ENCODE peak calls at places on chromosomes 2 and 18, in nine cellular contexts. T is HFF-Myc; E is HTR-8/SVneo; I is stimulated activated CD4-positive, alpha-beta T cell treated with anti-CD3 and anti-CD28 coated beads, Interleukin-2, amount 100 ng/mL, for 24 hours; O is NCI-H460; G is EL; B is activated effector memory CD4-positive, alpha-beta T cell treated with anti-CD3 and anti-CD28 coated beads, Interleukin-2, amount 50 U/mL, for 16 hours; X is naive thymus-derived CD8-positive, alpha-beta T cell; C is DMS79. H is an unnamed sample.

GRCh38 chr2:150449856-150450255 is 37.6 kb downstream of the RND3 start:
- DNase-seq in B (no peak), X (no peak), I (no peak), G (no peak), E (no peak), T (no peak), O (no peak), C (no peak), H (no peak)

GRCh38 chr2:95203911-95204310 is 3.4 kb upstream of the ZNF892 start:
- DNase-seq in I (no peak), X (no peak), G (no peak), O (no peak), E (no peak), B (no peak), T (no peak), C (no peak), H (no peak)

GRCh38 chr18:48533340-48534093 is 5.3 kb upstream of the CTIF start:
- DNase-seq in X (no peak), B (no peak), G (no peak), I (no peak), E (no peak), O (no peak), T (no peak), C (no peak), H (no peak)

GRCh38 chr2:239275871-239276812 is 124.7 kb downstream of the HDAC4 start:
- DNase-seq in X (no peak), C (no peak), O (peak; percentile 78), G (peak; percentile 89), B (no peak), T (peak; percentile 66), E (no peak), I (no peak), H (no peak)

GRCh38 chr2:214180686-214181085 is 230.2 kb upstream of the VWC2L start:
- DNase-seq in B (no peak), I (no peak), X (no peak), G (no peak), E (no peak), C (no peak), O (no peak), T (no peak), H (no peak)

GRCh38 chr2:194223173-194223670 is 1433.8 kb upstream of the SLC39A10 start:
- DNase-seq in C (no peak), X (no peak), B (no peak), O (no peak), E (no peak), T (no peak), G (no peak), I (no peak), H (no peak)

GRCh38 chr2:176261136-176261535 is 8.1 kb upstream of the MTX2 start:
- DNase-seq in G (no peak), B (no peak), I (no peak), E (no peak), T (no peak), C (no peak), X (no peak), O (no peak), H (no peak)

GRCh38 chr2:239553376-239554000 is 152.7 kb upstream of the HDAC4 start:
- DNase-seq in O (no peak), E (no peak), T (no peak), G (no peak), I (no peak), X (no peak), B (peak; percentile 57), C (no peak), H (no peak)

GRCh38 chr2:127193948-127194267 is 26.2 kb downstream of the CYP27C1 start:
- DNase-seq in X (no peak), T (no peak), G (no peak), B (no peak), I (no peak), E (no peak), O (no peak), C (no peak), H (no peak)

GRCh38 chr2:74391209-74391579 is 11.1 kb upstream of the DCTN1 start:
- DNase-seq in T (no peak), G (peak; percentile 48), O (no peak), E (peak; percentile 42), C (no peak), B (no peak), I (no peak), X (no peak), H (peak; percentile 7)

GRCh38 chr2:177740718-177741117 is 331.9 kb downstream of the PDE11A start:
- DNase-seq in C (no peak), B (no peak), T (peak; percentile 45), X (no peak), I (no peak), G (no peak), O (no peak), E (no peak), H (no peak)

GRCh38 chr2:197309369-197310231 is 980 bp downstream of the ANKRD44 start:
- DNase-seq in T (no peak), C (peak; percentile 24), B (peak; percentile 80), E (no peak), X (no peak), G (peak; percentile 9), O (no peak), I (peak; percentile 44), H (no peak)

GRCh38 chr2:170156592-170156991 is 21.4 kb upstream of the MYO3B start:
- DNase-seq in T (no peak), G (no peak), X (no peak), I (no peak), C (no peak), O (no peak), E (no peak), B (no peak), H (no peak)

GRCh38 chr2:136137982-136138381 is 20.0 kb upstream of the CXCR4 start:
- DNase-seq in O (no peak), B (no peak), I (no peak), X (no peak), C (no peak), G (no peak), T (no peak), E (no peak), H (peak; percentile 56)

GRCh38 chr2:128360711-128361110 is 42.0 kb upstream of the HS6ST1 start:
- DNase-seq in I (no peak), O (no peak), C (no peak), X (no peak), G (no peak), B (peak; percentile 9), E (no peak), T (no peak), H (no peak)

GRCh38 chr2:106953236-106953635 is 67.3 kb upstream of the ST6GAL2 start:
- DNase-seq in B (no peak), T (no peak), I (no peak), C (no peak), G (peak; percentile 60), O (no peak), E (no peak), X (no peak), H (no peak)

GRCh38 chr2:196275646-196276352 is 104.4 kb upstream of the STK17B start:
- DNase-seq in B (no peak), G (peak; percentile 62), I (no peak), E (no peak), T (no peak), C (no peak), X (no peak), O (no peak), H (peak; percentile 34)

GRCh38 chr2:240068193-240068592 is 14.9 kb upstream of the OR6B3 start:
- DNase-seq in T (no peak), X (no peak), B (no peak), O (no peak), I (no peak), G (no peak), C (no peak), E (no peak), H (no peak)

GRCh38 chr2:205411558-205411957 is 270.7 kb upstream of the NRP2 start:
- DNase-seq in X (no peak), I (no peak), G (no peak), O (no peak), C (peak; percentile 87), B (no peak), T (no peak), E (no peak), H (no peak)

GRCh38 chr18:37182340-37183135 is 353.6 kb downstream of the KIAA1328 start:
- DNase-seq in O (no peak), E (no peak), T (no peak), G (no peak), C (no peak), B (no peak), I (no peak), X (no peak), H (no peak)

GRCh38 chr2:124985210-124985760 is 960.2 kb downstream of the CNTNAP5 start:
- DNase-seq in I (no peak), E (no peak), X (no peak), B (no peak), G (peak; percentile 0), O (no peak), T (no peak), C (no peak), H (no peak)

GRCh38 chr2:168272225-168272624 is 24.8 kb upstream of the STK39 start:
- DNase-seq in T (no peak), O (no peak), G (no peak), C (no peak), B (no peak), X (no peak), E (no peak), I (no peak), H (peak; percentile 54)